ENCODE peak calls at places on chromosomes 3 and 15, in four cellular contexts. P is A549, X is PC-3, I is aorta. V is an unnamed sample.

GRCh38 chr15:81001180-81002003 is 669 bp downstream of the TLNRD1 start:
- DNase-seq in P (peak; percentile 60), X (peak; percentile 50), I (peak; percentile 88), V (peak; percentile 75)

GRCh38 chr3:102529452-102529851 is 94.6 kb downstream of the ZPLD1 start:
- DNase-seq in P (peak; percentile 32), X (peak; percentile 77), I (no peak), V (no peak)

GRCh38 chr3:193914602-193915001 is 221.3 kb upstream of the HES1 start:
- DNase-seq in P (no peak), X (no peak), I (no peak), V (no peak)

GRCh38 chr3:39542588-39542988 is 75.1 kb downstream of the MOBP start:
- DNase-seq in P (no peak), X (no peak), I (no peak), V (no peak)

GRCh38 chr3:126854666-126855065 is 128.2 kb upstream of the PLXNA1 start:
- DNase-seq in P (no peak), X (no peak), I (no peak), V (no peak)

GRCh38 chr3:187739125-187739560 is 6.1 kb downstream of the BCL6 start:
- DNase-seq in P (no peak), X (no peak), I (no peak), V (peak; percentile 50)

GRCh38 chr3:11482024-11482423 is 161.7 kb downstream of the VGLL4 start:
- DNase-seq in P (no peak), X (no peak), I (peak; percentile 84), V (peak; percentile 72)

GRCh38 chr15:29040367-29040745 is 154.6 kb downstream of the APBA2 start:
- DNase-seq in P (no peak), X (no peak), I (no peak), V (no peak)

GRCh38 chr3:52221563-52222318 is 3.7 kb downstream of the TLR9 start:
- DNase-seq in P (no peak), X (no peak), I (no peak), V (no peak)

GRCh38 chr15:74635228-74635627 is 19.6 kb downstream of the CLK3 start:
- DNase-seq in P (peak; percentile 68), X (peak; percentile 81), I (peak; percentile 88), V (no peak)

GRCh38 chr3:21274000-21274671 is 476.9 kb downstream of the ZNF385D start:
- DNase-seq in P (no peak), X (peak; percentile 48), I (no peak), V (no peak)

GRCh38 chr3:127738192-127738840 is 65.6 kb downstream of the ABTB1 start:
- DNase-seq in P (peak; percentile 81), X (peak; percentile 57), I (no peak), V (peak; percentile 63)

GRCh38 chr3:89787995-89788394 is 680.6 kb downstream of the EPHA3 start:
- DNase-seq in P (no peak), X (no peak), I (no peak), V (no peak)

GRCh38 chr3:128845695-128846491 is 33.5 kb upstream of the ACAD9 start:
- DNase-seq in P (peak; percentile 53), X (no peak), I (peak; percentile 95), V (peak; percentile 87)

GRCh38 chr15:99315636-99316035 is 64.4 kb downstream of the LRRC28 start:
- DNase-seq in P (no peak), X (peak; percentile 50), I (no peak), V (no peak)

GRCh38 chr3:151537751-151538150 is 76.9 kb upstream of the IGSF10 start:
- DNase-seq in P (no peak), X (no peak), I (no peak), V (no peak)

GRCh38 chr15:60840306-60840702 is 361.4 kb upstream of the ICE2 start:
- DNase-seq in P (no peak), X (no peak), I (no peak), V (no peak)

GRCh38 chr3:182711853-182712252 is 81.5 kb upstream of the ATP11B start:
- DNase-seq in P (no peak), X (no peak), I (no peak), V (no peak)

GRCh38 chr3:7444886-7445285 is 584.0 kb downstream of the GRM7 start:
- DNase-seq in P (no peak), X (no peak), I (no peak), V (no peak)

GRCh38 chr3:9230596-9230995 is 18.9 kb downstream of the SRGAP3 start:
- DNase-seq in P (no peak), X (no peak), I (no peak), V (no peak)

GRCh38 chr15:72925661-72926060 is 126.6 kb upstream of the NEO1 start:
- DNase-seq in P (no peak), X (no peak), I (no peak), V (no peak)

GRCh38 chr3:63908081-63908736 is 4.0 kb downstream of the SCAANT1 start:
- DNase-seq in P (peak; percentile 21), X (no peak), I (no peak), V (no peak)

GRCh38 chr3:136750922-136751258 is 1.3 kb downstream of the STAG1 start:
- DNase-seq in P (no peak), X (peak; percentile 25), I (no peak), V (no peak)

GRCh38 chr15:85792872-85793621 is 1.7 kb downstream of the KLHL25 start:
- DNase-seq in P (no peak), X (peak; percentile 62), I (peak; percentile 64), V (no peak)

GRCh38 chr15:70826634-70827033 is 27.3 kb downstream of the LARP6 start:
- DNase-seq in P (peak; percentile 78), X (peak; percentile 89), I (no peak), V (no peak)

GRCh38 chr15:91027677-91028076 is 5.3 kb upstream of the VPS33B start:
- DNase-seq in P (no peak), X (no peak), I (no peak), V (no peak)

GRCh38 chr15:65085207-65085753 is 8.7 kb downstream of the KBTBD13 start:
- DNase-seq in P (no peak), X (no peak), I (peak; percentile 76), V (peak; percentile 28)

GRCh38 chr15:71577071-71577470 is 233.3 kb upstream of the NR2E3 start:
- DNase-seq in P (no peak), X (no peak), I (no peak), V (no peak)

GRCh38 chr15:38130739-38131498 is 121.7 kb upstream of the SPRED1 start:
- DNase-seq in P (no peak), X (peak; percentile 92), I (peak; percentile 88), V (peak; percentile 86)

GRCh38 chr3:194397757-194398312 is 1.2 kb downstream of the GP5 start:
- DNase-seq in P (no peak), X (no peak), I (no peak), V (no peak)

GRCh38 chr15:25248583-25249235 is 190.1 kb downstream of the UBE3A start:
- DNase-seq in P (no peak), X (no peak), I (peak; percentile 51), V (peak; percentile 29)

GRCh38 chr3:53166781-53167291 is 5.8 kb downstream of the PRKCD start:
- DNase-seq in P (no peak), X (peak; percentile 43), I (peak; percentile 87), V (peak; percentile 85)

DNA sequence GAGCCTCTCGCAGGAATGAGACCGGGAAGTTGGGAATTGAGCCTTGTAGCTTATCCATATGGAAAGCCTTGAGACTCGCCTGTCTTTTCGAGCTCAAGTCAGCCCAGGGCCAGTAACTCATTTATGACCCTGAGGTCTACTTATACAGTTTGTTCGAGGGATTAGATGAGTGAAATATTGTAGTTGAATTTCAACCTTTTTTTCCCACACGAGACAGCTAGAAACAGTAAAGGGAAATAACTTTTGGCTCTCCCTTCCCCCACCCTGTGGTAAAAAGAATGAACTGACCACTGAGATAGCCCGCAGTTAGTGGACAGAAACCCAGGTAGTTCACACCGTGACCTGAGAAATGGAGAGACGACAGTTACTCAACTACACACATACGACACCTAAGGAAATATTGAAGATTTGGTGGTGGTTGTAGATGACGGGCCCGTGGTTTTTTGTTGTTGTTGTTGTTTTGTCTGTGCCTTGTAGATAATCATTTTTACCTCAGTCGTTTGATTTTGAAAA is 837 bp downstream of the EIF3J start:
- DNase-seq in P (peak; percentile 48), X (peak; percentile 36), I (no peak), V (no peak)
- H3K4me1 ChIP-seq in P (peaks cover 36% of the 10 kb centered on the region), X (peaks cover 33% of the 10 kb centered on the region), I (peaks cover 2% of the 10 kb centered on the region), V (peaks cover 27% of the 10 kb centered on the region)

GRCh38 chr3:71498053-71498452 is 85.5 kb downstream of the FOXP1 start:
- DNase-seq in P (no peak), X (no peak), I (no peak), V (no peak)
- H3K4me3 ChIP-seq in P (no peak overlapping the region), X (no peak overlapping the region), I (no peak overlapping the region), V (no peak overlapping the region)

GRCh38 chr3:67044955-67045354 is 46.8 kb downstream of the KBTBD8 start:
- DNase-seq in P (no peak), X (no peak), I (no peak), V (no peak)

GRCh38 chr3:67048716-67049076 is 50.6 kb downstream of the KBTBD8 start:
- DNase-seq in P (no peak), X (no peak), I (no peak), V (no peak)

GRCh38 chr3:67045711-67046465 is 47.8 kb downstream of the KBTBD8 start:
- DNase-seq in P (no peak), X (no peak), I (no peak), V (no peak)

GRCh38 chr3:67048067-67048715 is 50.1 kb downstream of the KBTBD8 start:
- DNase-seq in P (no peak), X (no peak), I (no peak), V (no peak)

DNA sequence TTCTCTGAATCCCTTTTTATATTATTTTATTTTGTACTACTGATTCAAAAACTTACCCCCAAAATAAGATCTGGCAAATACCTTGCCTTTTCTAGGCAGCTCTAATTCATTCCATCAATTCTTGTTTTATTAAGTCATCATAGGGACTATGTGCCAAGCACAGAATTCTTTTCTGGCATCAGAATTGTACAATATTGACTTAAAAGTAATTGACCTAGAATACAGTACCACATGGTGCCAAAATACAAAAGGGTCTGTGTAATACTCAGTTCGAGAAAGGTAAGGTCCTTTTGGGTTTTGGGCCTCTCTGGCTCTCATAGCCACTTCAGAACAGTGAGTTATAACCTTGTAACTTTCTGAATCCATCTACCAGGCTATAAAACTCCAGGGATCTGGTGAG is 46.2 kb downstream of the KBTBD8 start:
- DNase-seq in P (no peak), X (no peak), I (no peak), V (no peak)
- H3K4me1 ChIP-seq in P (no peaks in the 10 kb centered on the region), X (no peaks in the 10 kb centered on the region), I (no peaks in the 10 kb centered on the region), V (no peaks in the 10 kb centered on the region)

GRCh38 chr15:57464480-57464879 is 88.2 kb downstream of the CGNL1 start:
- DNase-seq in P (no peak), X (no peak), I (no peak), V (no peak)

GRCh38 chr15:57462391-57462790 is 86.1 kb downstream of the CGNL1 start:
- DNase-seq in P (no peak), X (peak; percentile 81), I (no peak), V (no peak)

GRCh38 chr15:57463360-57463759 is 87.1 kb downstream of the CGNL1 start:
- DNase-seq in P (no peak), X (no peak), I (no peak), V (no peak)

GRCh38 chr15:57460208-57460816 is 84.0 kb downstream of the CGNL1 start:
- DNase-seq in P (no peak), X (no peak), I (no peak), V (no peak)

DNA sequence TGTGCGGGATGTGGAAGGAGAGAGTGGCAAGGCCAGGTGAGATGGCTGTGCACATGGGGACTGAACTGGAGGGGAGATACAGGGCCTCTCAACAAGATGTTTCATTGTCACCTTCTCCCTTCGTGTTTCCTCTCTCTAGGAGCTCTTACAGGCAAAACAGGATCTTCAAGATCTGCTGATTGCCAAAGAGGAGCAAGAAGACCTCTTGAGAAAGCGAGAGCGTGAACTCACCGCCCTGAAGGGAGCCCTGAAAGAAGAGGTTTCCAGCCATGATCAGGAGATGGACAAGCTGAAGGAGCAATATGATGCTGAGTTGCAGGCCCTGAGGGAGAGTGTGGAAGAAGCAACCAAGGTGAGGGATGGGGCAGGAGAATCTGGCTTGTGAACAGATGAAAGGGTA is 85.2 kb downstream of the CGNL1 start:
- DNase-seq in P (no peak), X (no peak), I (no peak), V (no peak)
- H3K4me3 ChIP-seq in P (no peak overlapping the region), X (no peak overlapping the region), I (no peak overlapping the region), V (no peak overlapping the region)